ENCODE peak calls at places on chromosomes 2 and 18, in four cellular contexts. B is SK-N-SH, Q is K562, Z is HepG2. T is an unnamed sample.

GRCh38 chr2:143425896-143426295 is 296.7 kb downstream of the ARHGAP15 start:
- DNase-seq in Z (no peak), Q (no peak), B (no peak), T (no peak)

GRCh38 chr18:692841-693240 is 19.6 kb downstream of the ENOSF1 start:
- DNase-seq in Z (no peak), B (no peak), Q (no peak), T (no peak)

GRCh38 chr2:200089756-200090109 is 134.4 kb downstream of the MAIP1 start:
- DNase-seq in Q (no peak), Z (no peak), B (no peak), T (no peak)

GRCh38 chr2:75580606-75581005 is 19.9 kb upstream of the EVA1A start:
- DNase-seq in Z (no peak), B (no peak), Q (no peak), T (no peak)

GRCh38 chr2:241150660-241151530 is 628 bp downstream of the PPP1R7 start:
- DNase-seq in B (no peak), Q (no peak), Z (no peak), T (no peak)

GRCh38 chr18:76055025-76055424 is 440.0 kb downstream of the ZNF516 start:
- DNase-seq in B (no peak), Q (no peak), Z (no peak), T (no peak)

GRCh38 chr2:201057089-201057499 is 14.4 kb downstream of the HYCC2 start:
- DNase-seq in Z (peak), B (peak), Q (no peak), T (no peak)

GRCh38 chr2:237092920-237093781 is 7.5 kb downstream of the COPS8 start:
- DNase-seq in Q (no peak), B (peak), Z (no peak), T (no peak)

GRCh38 chr2:1170241-1170640 is 219.6 kb downstream of the SNTG2 start:
- DNase-seq in Q (no peak), B (no peak), Z (no peak), T (no peak)

GRCh38 chr2:229456091-229456490 is 185.0 kb upstream of the PID1 start:
- DNase-seq in Q (no peak), Z (no peak), B (no peak), T (no peak)

GRCh38 chr2:101972621-101973434 is 18.9 kb upstream of the IL1R2 start:
- DNase-seq in Z (no peak), B (no peak), Q (no peak), T (no peak)

GRCh38 chr18:9410515-9410914 is 64.8 kb upstream of the RALBP1 start:
- DNase-seq in Z (no peak), B (no peak), Q (no peak), T (no peak)

GRCh38 chr2:113966171-113966570 is 76.3 kb downstream of the ACTR3 start:
- DNase-seq in B (no peak), Z (no peak), Q (no peak), T (no peak)

GRCh38 chr18:23422751-23423418 is 30.2 kb upstream of the RIOK3 start:
- DNase-seq in B (peak), Q (peak), Z (peak), T (no peak)

GRCh38 chr18:40159141-40160017 is 1795.7 kb upstream of the PIK3C3 start:
- DNase-seq in Q (no peak), B (peak), Z (peak), T (no peak)

GRCh38 chr2:226132632-226133215 is 666.9 kb downstream of the IRS1 start:
- DNase-seq in Q (no peak), B (no peak), Z (no peak), T (no peak)

GRCh38 chr2:201500534-201500933 is 49.0 kb downstream of the STRADB start:
- DNase-seq in Q (no peak), B (no peak), Z (no peak), T (no peak)

GRCh38 chr2:215215637-215216036 is 77.2 kb upstream of the ABCA12 start:
- DNase-seq in Q (no peak), Z (no peak), B (no peak), T (no peak)

GRCh38 chr2:215216806-215217205 is 78.4 kb upstream of the ABCA12 start:
- DNase-seq in B (no peak), Z (no peak), Q (no peak), T (no peak)

GRCh38 chr2:215218587-215219577 is 80.5 kb upstream of the ABCA12 start:
- DNase-seq in Z (no peak), Q (no peak), B (no peak), T (no peak)
- TF ChIP-seq FOXJ3 in Z (no peak), Q (no peak), B (no peak), T (no peak)

GRCh38 chr18:13622751-13623150 is 103.6 kb downstream of the FAM210A start:
- DNase-seq in B (no peak), Z (no peak), Q (no peak), T (no peak)

GRCh38 chr18:13621886-13622619 is 104.3 kb downstream of the FAM210A start:
- DNase-seq in Z (no peak), B (no peak), Q (no peak), T (no peak)

GRCh38 chr18:13620818-13621445 is 105.4 kb downstream of the FAM210A start:
- DNase-seq in Z (no peak), Q (no peak), B (no peak), T (no peak)

GRCh38 chr18:13620206-13620672 is 106.1 kb downstream of the FAM210A start:
- DNase-seq in Q (no peak), B (no peak), Z (no peak), T (no peak)

DNA sequence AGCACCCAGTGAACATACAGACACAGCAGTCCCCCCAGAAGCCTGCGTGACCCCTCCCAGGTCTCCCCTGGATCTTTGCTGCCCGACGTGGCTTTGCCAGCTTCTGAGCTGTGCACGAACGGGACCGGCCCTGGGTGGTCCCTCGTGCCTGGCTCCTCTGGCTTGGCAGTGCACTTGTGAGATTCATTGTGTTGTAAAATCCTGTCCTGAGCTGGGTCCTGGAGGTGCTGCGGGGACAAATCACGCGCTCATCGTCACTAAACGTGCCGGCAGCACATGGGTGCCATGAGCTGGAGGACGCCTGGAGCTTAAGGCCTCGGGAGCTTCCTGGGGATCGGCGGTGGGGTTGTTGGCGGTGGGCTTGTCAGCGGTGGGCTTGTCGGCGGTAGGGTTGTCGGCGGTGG is 104.9 kb downstream of the FAM210A start:
- DNase-seq in B (no peak), Q (no peak), Z (no peak), T (no peak)
- TF ChIP-seq FOXJ3 in B (no peak), Q (no peak), Z (no peak), T (no peak)

GRCh38 chr2:227411990-227412350 is 24.2 kb upstream of the SCYGR1 start:
- DNase-seq in B (no peak), Z (no peak), Q (no peak), T (no peak)

GRCh38 chr2:227410191-227410590 is 22.4 kb upstream of the SCYGR1 start:
- DNase-seq in Z (no peak), Q (no peak), B (no peak), T (no peak)

GRCh38 chr2:227413371-227413770 is 25.6 kb upstream of the SCYGR1 start:
- DNase-seq in Z (no peak), B (no peak), Q (no peak), T (no peak)

GRCh38 chr2:227412877-227413276 is 25.1 kb upstream of the SCYGR1 start:
- DNase-seq in Q (no peak), Z (no peak), B (no peak), T (no peak)

DNA sequence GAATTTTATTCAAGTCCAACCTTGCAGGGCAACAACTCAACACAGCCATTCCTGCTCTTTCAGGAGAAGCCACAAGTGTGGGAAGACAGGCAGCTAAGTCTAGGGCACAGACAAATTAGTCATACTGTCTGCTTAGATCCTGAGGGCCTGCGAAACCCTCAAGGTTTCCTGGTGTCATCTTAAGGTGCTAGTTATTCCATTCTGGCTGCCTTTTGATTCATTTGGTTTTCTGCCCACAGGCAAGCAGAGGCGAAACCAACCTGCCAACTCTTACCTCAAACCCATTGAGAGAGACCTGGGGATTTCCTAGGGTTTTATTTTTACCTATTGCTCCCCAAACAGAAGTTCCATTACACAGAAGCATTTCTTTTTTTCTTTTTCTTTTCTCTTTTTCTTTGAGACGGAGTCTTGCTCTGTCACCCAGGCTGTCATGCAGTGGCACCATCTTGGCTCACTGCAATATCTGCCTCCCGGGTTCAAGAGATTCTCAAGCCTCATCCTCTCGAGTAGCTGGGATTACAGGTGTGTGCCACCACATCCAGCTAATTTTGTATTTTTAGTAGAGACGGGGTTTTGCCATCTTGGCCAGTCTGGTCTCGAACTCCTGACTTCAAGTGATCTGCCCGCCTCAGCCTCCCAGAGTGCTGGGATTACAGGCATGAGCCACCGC is 23.7 kb upstream of the SCYGR1 start:
- DNase-seq in Q (no peak), B (no peak), Z (no peak), T (no peak)
- TF ChIP-seq FOXJ3 in Q (no peak), B (no peak), Z (no peak), T (no peak)

DNA sequence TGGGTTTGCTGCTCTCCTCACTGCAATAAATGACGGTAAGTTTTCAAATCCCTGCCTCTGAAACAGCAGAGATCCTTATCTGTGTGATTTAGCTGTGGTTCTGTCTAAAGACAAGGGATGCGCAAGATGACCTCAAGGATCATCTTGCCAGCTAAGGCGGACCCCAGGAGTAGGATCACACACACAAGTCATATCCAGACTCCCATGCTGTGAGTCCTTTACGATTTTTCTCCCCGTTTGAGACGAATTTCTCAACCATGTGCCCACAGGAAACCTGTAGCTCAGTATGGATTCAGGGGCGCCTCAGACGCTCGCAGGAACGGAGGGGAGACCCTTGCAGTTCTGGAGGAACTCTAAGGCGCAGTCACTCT is 11.1 kb upstream of the DCTN1 start:
- DNase-seq in Z (no peak), B (no peak), Q (peak), T (no peak)
- TF ChIP-seq FOXJ3 in Z (no peak), B (no peak), Q (no peak), T (no peak)

GRCh38 chr18:25876334-25876979 is 214.0 kb downstream of the SS18 start:
- DNase-seq in Q (no peak), Z (no peak), B (peak), T (no peak)

GRCh38 chr18:25873833-25874232 is 216.6 kb downstream of the SS18 start:
- DNase-seq in B (no peak), Q (no peak), Z (no peak), T (no peak)

GRCh38 chr18:25880441-25880840 is 210.0 kb downstream of the SS18 start:
- DNase-seq in Z (no peak), B (no peak), Q (no peak), T (no peak)

GRCh38 chr18:25875574-25875973 is 214.8 kb downstream of the SS18 start:
- DNase-seq in B (no peak), Q (no peak), Z (no peak), T (no peak)
- TF ChIP-seq FOXJ3 in B (no peak), Q (no peak), Z (no peak), T (no peak)

T was measured in WTC11.